ENCODE peak calls at places on chromosomes 13 and 19, in seven cellular contexts. N, F, D, U, C, J and R are unnamed samples.

GRCh38 chr19:2554856-2555255 is 78.9 kb downstream of the GADD45B start:
- DNase-seq in N (no peak), F (no peak), D (no peak), U (no peak), C (no peak), J (peak), R (no peak)

GRCh38 chr19:16347706-16348105 is 23.1 kb downstream of the KLF2 start:
- DNase-seq in N (no peak), F (no peak), D (no peak), U (no peak), C (no peak), J (no peak), R (no peak)

GRCh38 chr19:7869910-7870511 is 4.2 kb downstream of the PRR36 start:
- DNase-seq in N (no peak), F (peak), D (no peak), U (peak), C (no peak), J (peak), R (peak)

GRCh38 chr13:75946746-75947397 is 310.7 kb downstream of the LMO7 start:
- DNase-seq in N (no peak), F (no peak), D (no peak), U (no peak), C (no peak), J (no peak), R (no peak)

GRCh38 chr19:38907670-38908069 is 4.3 kb downstream of the CCER2 start:
- DNase-seq in N (no peak), F (no peak), D (no peak), U (no peak), C (no peak), J (no peak), R (no peak)

GRCh38 chr19:10805075-10805757 is 30.8 kb downstream of the TMED1 start:
- DNase-seq in N (no peak), F (no peak), D (no peak), U (no peak), C (no peak), J (peak), R (no peak)

GRCh38 chr19:48872884-48873475 is 759 bp downstream of the PPP1R15A start:
- DNase-seq in N (peak), F (peak), D (peak), U (peak), C (peak), J (peak), R (peak)

GRCh38 chr13:43397110-43397509 is 373.7 kb downstream of the DNAJC15 start:
- DNase-seq in N (no peak), F (no peak), D (no peak), U (no peak), C (no peak), J (no peak), R (no peak)

GRCh38 chr19:46241676-46242075 is 12.1 kb downstream of the IGFL1 start:
- DNase-seq in N (no peak), F (no peak), D (no peak), U (no peak), C (no peak), J (no peak), R (no peak)

GRCh38 chr13:111594606-111595005 is 274.2 kb downstream of the TEX29 start:
- DNase-seq in N (no peak), F (no peak), D (no peak), U (no peak), C (no peak), J (no peak), R (no peak)
- TF ChIP-seq CTCF in N (no peak), F (no peak), D (no peak), U (no peak), C (no peak), J (no peak), R (no peak)

GRCh38 chr13:39503048-39503447 is 99.9 kb downstream of the LHFPL6 start:
- DNase-seq in N (no peak), F (no peak), D (no peak), U (no peak), C (no peak), J (no peak), R (no peak)

GRCh38 chr13:39505151-39505550 is 97.8 kb downstream of the LHFPL6 start:
- DNase-seq in N (no peak), F (no peak), D (no peak), U (no peak), C (no peak), J (no peak), R (no peak)

GRCh38 chr13:39509616-39510015 is 93.4 kb downstream of the LHFPL6 start:
- DNase-seq in N (no peak), F (no peak), D (no peak), U (no peak), C (no peak), J (no peak), R (no peak)

GRCh38 chr13:39510296-39510695 is 92.7 kb downstream of the LHFPL6 start:
- DNase-seq in N (no peak), F (peak), D (no peak), U (no peak), C (no peak), J (no peak), R (no peak)

GRCh38 chr13:39506559-39507390 is 96.2 kb downstream of the LHFPL6 start:
- DNase-seq in N (no peak), F (peak), D (no peak), U (no peak), C (peak), J (no peak), R (no peak)
- H3K4me3 ChIP-seq in N (no peak), F (no peak), D (no peak), U (no peak), C (no peak), J (no peak), R (no peak)

DNA sequence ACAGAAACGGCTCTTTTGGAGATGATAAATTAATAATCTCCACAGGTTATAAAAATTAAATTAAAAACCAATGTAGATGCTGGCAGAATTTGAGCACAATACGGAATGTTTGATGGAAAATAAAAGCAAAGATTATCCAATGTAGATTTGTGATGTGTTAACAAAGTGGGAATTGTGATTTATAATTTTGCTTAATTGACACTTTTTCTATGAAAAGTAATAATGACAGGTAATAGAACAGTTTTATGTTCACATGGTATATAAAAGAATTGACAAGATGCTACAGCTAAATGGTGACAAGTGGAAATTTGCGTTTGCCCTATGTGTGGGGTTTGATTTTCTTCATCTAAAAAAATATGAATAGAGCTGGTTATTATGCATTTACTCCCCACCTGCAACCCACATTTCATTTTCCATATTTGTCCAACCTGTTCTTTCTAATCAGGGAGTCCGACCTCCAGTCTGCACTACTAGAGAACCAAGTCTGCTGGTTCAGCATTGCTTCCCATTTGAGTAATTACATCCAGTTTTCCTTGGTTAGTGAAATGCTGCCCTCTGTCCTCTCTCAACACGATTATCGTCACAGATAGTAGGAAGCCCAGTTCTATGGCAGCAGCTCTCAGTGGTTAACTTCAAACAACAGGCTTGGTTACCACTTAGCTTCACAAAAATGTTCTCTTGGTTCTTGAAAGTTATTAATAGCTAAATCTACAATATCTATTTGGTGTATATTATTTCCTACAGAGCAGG is 61.4 kb upstream of the SLITRK1 start:
- DNase-seq in N (no peak), F (no peak), D (no peak), U (no peak), C (no peak), J (no peak), R (no peak)
- TF ChIP-seq CTCF in N (no peak), F (no peak), D (no peak), U (no peak), C (no peak), J (no peak), R (peak)

GRCh38 chr13:45180303-45180702 is 20.5 kb downstream of the KCTD4 start:
- DNase-seq in N (no peak), F (no peak), D (no peak), U (no peak), C (no peak), J (no peak), R (no peak)
- H3K4me3 ChIP-seq in N (no peak), F (no peak), D (no peak), U (no peak), C (no peak), J (no peak), R (no peak)

GRCh38 chr13:91384891-91385290 is 13.5 kb upstream of the GPC5 start:
- DNase-seq in N (no peak), F (no peak), D (no peak), U (no peak), C (no peak), J (no peak), R (no peak)

GRCh38 chr13:91383836-91384235 is 14.6 kb upstream of the GPC5 start:
- DNase-seq in N (no peak), F (no peak), D (no peak), U (no peak), C (no peak), J (no peak), R (no peak)

DNA sequence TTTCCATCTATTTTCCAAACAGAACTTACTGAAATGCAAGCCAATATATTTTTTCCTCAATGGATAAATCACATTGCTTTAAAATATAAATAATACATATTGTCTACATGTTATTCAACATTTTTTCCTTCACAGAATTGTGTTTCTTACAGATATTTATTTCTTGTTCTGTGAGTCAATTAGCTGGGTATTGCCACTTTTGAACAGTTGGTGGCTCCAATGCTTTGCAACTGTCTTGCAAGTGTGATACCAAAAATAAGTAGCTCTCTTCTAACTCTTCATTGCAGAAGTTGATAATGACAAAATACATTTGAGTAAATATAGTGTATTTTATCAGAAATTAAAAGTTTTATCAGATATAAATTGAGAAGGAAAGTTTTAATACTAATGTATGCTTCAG is 17.1 kb upstream of the GPC5 start:
- DNase-seq in N (no peak), F (peak), D (no peak), U (no peak), C (no peak), J (peak), R (no peak)
- TF ChIP-seq CTCF in N (no peak), F (no peak), D (peak), U (no peak), C (no peak), J (peak), R (peak)

GRCh38 chr13:20877902-20878301 is 24.6 kb downstream of the XPO4 start:
- DNase-seq in N (no peak), F (no peak), D (no peak), U (no peak), C (no peak), J (peak), R (no peak)
- H3K4me3 ChIP-seq in N (no peak), F (no peak), D (no peak), U (no peak), C (no peak), J (no peak), R (no peak)